ENCODE peak calls at places on chromosomes 4 and X, in eight cellular contexts. R is ascending aorta, A is upper lobe of right lung, M is HCT116, X is psoas muscle, E is hepatocyte, C is cardiac fibroblast, N is left ventricle myocardium inferior. P is an unnamed sample.

GRCh38 chr4:1246111-1246881 is 2.6 kb downstream of the CTBP1 start:
- DNase-seq in M (no peak), X (peak), E (peak), R (peak), N (peak), A (peak), C (no peak), P (no peak)

GRCh38 chr4:89158884-89159503 is 47.7 kb downstream of the TIGD2 start:
- DNase-seq in X (no peak), A (no peak), E (peak), R (no peak), C (peak), N (no peak), M (peak), P (peak)

GRCh38 chrX:45767021-45767491 is 566.4 kb upstream of the DIPK2B start:
- DNase-seq in C (peak), X (no peak), M (no peak), E (no peak), A (no peak), R (no peak), N (no peak), P (peak)

GRCh38 chr4:73589887-73590801 is 30.1 kb downstream of the RASSF6 start:
- DNase-seq in C (peak), X (no peak), E (peak), A (no peak), M (no peak), R (no peak), N (no peak), P (peak)

GRCh38 chr4:6996481-6996880 is 46.7 kb upstream of the TADA2B start:
- DNase-seq in M (no peak), R (peak), A (no peak), E (no peak), C (no peak), X (no peak), N (no peak), P (no peak)

GRCh38 chr4:1381181-1381621 is 25.0 kb downstream of the NKX1-1 start:
- DNase-seq in M (no peak), E (no peak), N (peak), C (no peak), X (no peak), A (no peak), R (no peak), P (no peak)

GRCh38 chr4:2423066-2423465 is 4.3 kb downstream of the CFAP99 start:
- DNase-seq in M (no peak), X (no peak), N (no peak), A (no peak), C (no peak), R (no peak), E (no peak), P (no peak)

GRCh38 chr4:12499693-12500092 is 984.4 kb downstream of the RAB28 start:
- DNase-seq in A (no peak), E (peak), X (no peak), N (no peak), C (no peak), M (no peak), R (no peak), P (no peak)

GRCh38 chr4:183249854-183250253 is 70.2 kb downstream of the CLDN22 start:
- DNase-seq in A (no peak), N (no peak), R (no peak), C (peak), M (no peak), X (no peak), E (peak), P (peak)

GRCh38 chr4:147157860-147158701 is 212.4 kb upstream of the TTC29 start:
- DNase-seq in N (peak), R (no peak), C (peak), A (peak), M (no peak), E (peak), X (peak), P (peak)

GRCh38 chrX:117274943-117275342 is 812.2 kb upstream of the CT83 start:
- DNase-seq in M (no peak), E (peak), N (no peak), A (no peak), X (no peak), C (no peak), R (no peak), P (no peak)

GRCh38 chr4:105460306-105460705 is 13.6 kb downstream of the PPA2 start:
- DNase-seq in A (no peak), E (no peak), M (no peak), N (no peak), R (no peak), C (no peak), X (no peak), P (no peak)

GRCh38 chr4:153497091-153497531 is 31.0 kb downstream of the TMEM131L start:
- DNase-seq in A (no peak), R (no peak), E (peak), C (peak), X (no peak), M (no peak), N (no peak), P (peak)

GRCh38 chr4:76758290-76758882 is 139.6 kb downstream of the SOWAHB start:
- DNase-seq in R (no peak), N (no peak), C (peak), M (peak), X (no peak), A (no peak), E (peak), P (peak)

GRCh38 chr4:185513489-185514181 is 21.7 kb downstream of the PDLIM3 start:
- DNase-seq in A (no peak), N (no peak), E (peak), R (no peak), X (peak), C (peak), M (no peak), P (peak)

GRCh38 chr4:29948451-29948850 is 771.7 kb upstream of the PCDH7 start:
- DNase-seq in R (no peak), M (no peak), X (no peak), A (no peak), N (no peak), C (no peak), E (no peak), P (no peak)

GRCh38 chrX:51002160-51002632 is 91.7 kb downstream of the BMP15 start:
- DNase-seq in X (peak), N (peak), R (no peak), M (no peak), C (no peak), A (no peak), E (no peak), P (no peak)

GRCh38 chrX:110188701-110189558 is 129.0 kb downstream of the AMMECR1 start:
- DNase-seq in M (no peak), X (no peak), A (no peak), C (no peak), E (no peak), N (no peak), R (no peak), P (no peak)

GRCh38 chr4:151192556-151193235 is 84.3 kb upstream of the PRSS48 start:
- DNase-seq in M (no peak), X (no peak), A (no peak), N (no peak), R (no peak), C (peak), E (no peak), P (no peak)

GRCh38 chrX:21725916-21726315 is 32.0 kb downstream of the SMPX start:
- DNase-seq in N (no peak), M (no peak), A (no peak), C (no peak), R (no peak), X (peak), E (no peak), P (no peak)

GRCh38 chrX:155242300-155242699 is 22.0 kb downstream of the RAB39B start:
- DNase-seq in M (no peak), E (no peak), X (no peak), C (no peak), A (no peak), R (no peak), N (no peak), P (no peak)

GRCh38 chr4:17236686-17237085 is 275.2 kb downstream of the QDPR start:
- DNase-seq in C (peak), A (no peak), X (no peak), R (no peak), E (no peak), N (no peak), M (no peak), P (no peak)

GRCh38 chr4:71732706-71733105 is 51.2 kb downstream of the GC start:
- DNase-seq in X (no peak), E (peak), M (no peak), R (no peak), A (no peak), N (no peak), C (peak), P (peak)

GRCh38 chr4:45662996-45663395 is 460.9 kb downstream of the GABRG1 start:
- DNase-seq in M (no peak), X (peak), C (peak), R (no peak), E (peak), N (peak), A (no peak), P (peak)

GRCh38 chr4:168765726-168766125 is 244.3 kb downstream of the CBR4 start:
- DNase-seq in A (no peak), M (no peak), X (no peak), E (no peak), N (peak), C (peak), R (peak), P (peak)

GRCh38 chr4:75229783-75230570 is 284.2 kb downstream of the RCHY1 start:
- DNase-seq in C (peak), M (no peak), R (no peak), E (peak), A (no peak), N (no peak), X (no peak), P (no peak)

GRCh38 chr4:99572527-99573240 is 1.9 kb upstream of the MTTP start:
- DNase-seq in C (no peak), R (no peak), X (no peak), A (no peak), E (no peak), N (no peak), M (no peak), P (peak)

GRCh38 chrX:38500886-38501285 is 60.5 kb upstream of the TSPAN7 start:
- DNase-seq in N (no peak), R (no peak), A (no peak), C (no peak), E (no peak), X (no peak), M (no peak), P (no peak)

GRCh38 chr4:33111106-33111505 is 2390.9 kb downstream of the PCDH7 start:
- DNase-seq in C (peak), M (no peak), N (no peak), X (no peak), E (no peak), R (no peak), A (no peak), P (no peak)

GRCh38 chr4:120156115-120156718 is 89.6 kb upstream of the MAD2L1 start:
- DNase-seq in M (peak), X (no peak), E (peak), N (no peak), A (no peak), R (no peak), C (peak), P (peak)
- TF ChIP-seq CTCF in M (peak), X (peak), E (peak), N (peak), A (peak), R (peak), C (peak), P (peak)

GRCh38 chr4:20254517-20255250 is 3.0 kb downstream of the SLIT2 start:
- DNase-seq in C (peak), X (peak), N (peak), E (peak), R (no peak), A (peak), M (no peak), P (no peak)

GRCh38 chr4:20255823-20256222 is 4.1 kb downstream of the SLIT2 start:
- DNase-seq in X (no peak), R (no peak), A (no peak), M (no peak), C (no peak), N (no peak), E (no peak), P (no peak)

GRCh38 chr4:20255251-20255586 is 3.5 kb downstream of the SLIT2 start:
- DNase-seq in R (no peak), M (no peak), N (no peak), E (no peak), C (peak), A (no peak), X (no peak), P (no peak)

GRCh38 chr4:20253799-20254409 is 2.2 kb downstream of the SLIT2 start:
- DNase-seq in N (peak), M (no peak), X (peak), A (peak), C (peak), R (peak), E (peak), P (no peak)

GRCh38 chr4:20256381-20256881 is 4.7 kb downstream of the SLIT2 start:
- DNase-seq in A (no peak), N (no peak), E (no peak), M (no peak), R (no peak), X (no peak), C (no peak), P (no peak)
- H3K4me3 ChIP-seq in A (peak), N (peak), E (peak), M (no peak), R (peak), X (no peak), C (peak), P (no peak)

GRCh38 chr4:132493476-132493875 is 655.6 kb upstream of the PCDH10 start:
- DNase-seq in M (no peak), X (no peak), A (no peak), N (no peak), E (no peak), R (no peak), C (no peak), P (no peak)
- TF ChIP-seq CTCF in M (no peak), X (no peak), A (no peak), N (no peak), E (no peak), R (no peak), C (no peak), P (no peak)

GRCh38 chr4:26763649-26764048 is 97.0 kb upstream of the STIM2 start:
- DNase-seq in X (no peak), R (no peak), C (no peak), A (no peak), E (no peak), M (no peak), N (no peak), P (no peak)

GRCh38 chr4:26765515-26765914 is 95.1 kb upstream of the STIM2 start:
- DNase-seq in X (no peak), E (peak), A (no peak), R (no peak), C (no peak), N (no peak), M (no peak), P (no peak)

GRCh38 chr4:26763063-26763462 is 97.6 kb upstream of the STIM2 start:
- DNase-seq in R (no peak), C (no peak), N (no peak), X (no peak), E (no peak), M (no peak), A (no peak), P (no peak)

GRCh38 chr4:26762650-26763049 is 98.0 kb upstream of the STIM2 start:
- DNase-seq in R (no peak), N (no peak), E (no peak), C (peak), X (no peak), A (no peak), M (no peak), P (peak)

DNA sequence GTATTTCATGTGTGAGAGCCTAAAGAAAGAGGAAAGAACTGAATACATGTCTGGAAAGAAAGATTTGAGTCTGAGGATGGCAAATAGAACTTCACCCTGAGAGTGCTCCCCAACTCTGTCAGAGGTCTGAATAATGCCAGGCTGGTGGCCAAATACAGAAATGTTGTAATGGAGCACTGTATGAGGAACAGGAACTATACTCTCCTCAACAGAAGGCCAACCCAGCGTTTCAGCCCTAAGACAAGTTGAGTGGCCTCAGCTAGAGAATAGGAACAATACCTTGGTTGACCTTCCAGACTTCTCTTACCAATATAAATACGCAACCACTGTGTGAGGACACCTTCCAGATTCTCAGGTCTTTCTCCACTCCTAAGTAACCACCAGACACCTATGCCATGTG is 94.5 kb upstream of the STIM2 start:
- DNase-seq in X (no peak), E (no peak), M (no peak), A (no peak), C (no peak), N (no peak), R (no peak), P (no peak)
- H3K4me3 ChIP-seq in X (no peak), E (no peak), M (no peak), A (no peak), C (no peak), N (no peak), R (no peak), P (no peak)

GRCh38 chr4:143587703-143588102 is 74.2 kb downstream of the SMARCA5 start:
- DNase-seq in R (no peak), X (no peak), E (no peak), N (no peak), C (peak), A (no peak), M (peak), P (peak)
- TF ChIP-seq CTCF in R (no peak), X (peak), E (peak), N (peak), C (peak), A (no peak), M (peak), P (no peak)

DNA sequence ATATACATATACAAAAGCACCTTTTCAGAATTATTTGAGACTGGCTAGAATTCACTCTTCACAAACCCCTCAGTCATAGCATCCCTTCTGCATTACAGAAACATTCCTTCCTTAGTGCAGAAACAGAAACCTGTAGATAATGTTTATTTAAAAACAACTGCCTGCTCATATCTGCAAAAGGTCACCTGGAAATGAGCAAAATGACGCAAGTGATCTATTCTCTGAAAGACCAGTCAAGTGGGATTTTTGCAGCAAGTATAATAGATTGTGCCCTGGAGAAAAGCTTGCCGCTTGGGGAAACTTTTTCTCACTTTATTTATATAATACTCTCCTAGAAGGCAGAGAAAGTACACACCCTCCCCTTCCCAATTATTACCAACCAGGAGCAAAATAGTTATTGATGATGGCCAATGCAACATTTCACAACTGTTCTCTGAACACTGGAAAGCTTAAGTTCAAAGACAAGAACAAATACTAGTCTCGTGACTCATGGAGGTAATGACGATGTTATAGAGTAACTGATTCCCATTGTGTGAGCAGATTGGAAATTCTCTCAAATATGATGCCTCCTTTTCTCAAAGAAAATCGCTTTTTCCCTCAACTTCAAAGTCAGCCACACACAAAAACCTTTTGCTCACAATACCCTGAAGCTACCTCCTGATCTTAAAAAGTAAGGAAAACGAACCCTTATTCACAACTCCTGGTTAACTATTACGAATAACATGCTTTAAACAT is 41.2 kb downstream of the MID1 start:
- DNase-seq in R (no peak), A (no peak), M (peak), C (peak), N (no peak), X (no peak), E (peak), P (peak)
- H3K4me3 ChIP-seq in R (no peak), A (no peak), M (peak), C (peak), N (peak), X (no peak), E (peak), P (no peak)

GRCh38 chrX:76453737-76454406 is 26.4 kb downstream of the MAGEE1 start:
- DNase-seq in X (no peak), E (no peak), R (no peak), M (no peak), N (no peak), C (no peak), A (no peak), P (no peak)

GRCh38 chrX:76454456-76454927 is 27.0 kb downstream of the MAGEE1 start:
- DNase-seq in X (no peak), R (no peak), M (peak), N (no peak), C (peak), A (no peak), E (peak), P (peak)
- TF ChIP-seq CTCF in X (peak), R (peak), M (no peak), N (peak), C (peak), A (peak), E (peak), P (peak)

DNA sequence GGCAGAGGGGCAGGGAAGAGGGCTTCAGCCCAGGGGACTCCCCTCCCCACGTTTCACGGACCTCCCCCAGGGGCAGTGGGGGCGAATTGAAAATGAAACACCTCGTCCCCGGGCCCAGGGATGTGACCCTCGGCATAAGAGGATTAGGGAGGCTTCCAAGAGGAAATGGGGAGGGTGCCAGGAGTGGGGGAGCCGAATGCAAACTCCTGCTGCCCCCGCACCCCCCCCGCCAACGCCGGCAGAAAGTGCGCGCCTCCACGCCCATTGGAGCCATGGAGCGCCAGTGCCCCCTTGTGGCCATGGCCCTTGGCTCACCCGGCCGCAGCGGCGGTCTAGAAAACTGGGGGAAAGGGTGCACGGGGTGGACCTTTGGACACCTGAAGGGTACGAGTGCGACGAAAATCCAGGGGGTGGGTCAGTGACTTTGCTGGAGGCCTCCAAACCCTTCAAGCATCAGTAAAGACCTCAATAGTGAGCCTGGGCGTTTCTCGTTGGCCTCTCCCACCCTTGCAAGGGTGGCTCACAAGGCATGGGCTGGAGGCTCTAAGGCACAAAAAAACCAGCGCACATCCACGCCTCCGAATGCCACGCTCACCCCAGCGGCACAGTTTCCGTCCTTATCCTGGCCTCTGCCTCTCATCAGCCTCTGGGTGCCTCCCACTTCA is 120.8 kb upstream of the PJA1 start:
- DNase-seq in C (peak), R (peak), M (peak), E (peak), N (peak), X (peak), A (peak), P (no peak)
- H3K4me3 ChIP-seq in C (peak), R (peak), M (peak), E (no peak), N (peak), X (peak), A (peak), P (peak)

GRCh38 chrX:44203791-44204190 is 139.7 kb downstream of the EFHC2 start:
- DNase-seq in N (no peak), R (no peak), M (peak), C (no peak), X (no peak), E (no peak), A (no peak), P (no peak)
- TF ChIP-seq CTCF in N (no peak), R (no peak), M (peak), C (no peak), X (no peak), E (no peak), A (no peak), P (peak)

P was measured in bronchial epithelial cell.